ENCODE peak calls at places on chromosomes 2 and 18, in seven cellular contexts. N is HFF-Myc; G is EH; C is activated CD8-positive, alpha-beta memory T cell treated with anti-CD3 and anti-CD28 coated beads for 48 hours; Z is GOT3; B is esophagus squamous epithelium; A is DMS153. E is an unnamed sample.

GRCh38 chr2:31239842-31240198 is 5.9 kb downstream of the EHD3 start:
- DNase-seq in Z (no peak), N (peak), G (peak), B (no peak), A (no peak), C (no peak), E (no peak)

GRCh38 chr2:226308981-226309380 is 490.6 kb downstream of the IRS1 start:
- DNase-seq in N (peak), Z (no peak), B (no peak), G (peak), A (no peak), C (no peak), E (no peak)

GRCh38 chr2:55620123-55620779 is 2.8 kb upstream of the PPP4R3B start:
- DNase-seq in C (no peak), Z (no peak), A (no peak), N (no peak), G (no peak), B (no peak), E (no peak)

GRCh38 chr2:180559766-180560165 is 420.6 kb upstream of the UBE2E3 start:
- DNase-seq in Z (no peak), A (no peak), N (no peak), C (no peak), B (no peak), G (no peak), E (no peak)

GRCh38 chr18:61896767-61897166 is 4.0 kb upstream of the RNF152 start:
- DNase-seq in G (peak), B (no peak), C (no peak), Z (no peak), A (no peak), N (no peak), E (no peak)

GRCh38 chr2:171447675-171448074 is 13.6 kb downstream of the DCAF17 start:
- DNase-seq in A (no peak), C (no peak), G (peak), B (no peak), N (no peak), Z (no peak), E (no peak)

GRCh38 chr2:25418944-25419677 is 77.4 kb upstream of the DNMT3A start:
- DNase-seq in C (no peak), Z (no peak), N (no peak), G (peak), B (no peak), A (no peak), E (no peak)

GRCh38 chr18:39200153-39200552 is 1634.6 kb upstream of the CELF4 start:
- DNase-seq in A (no peak), G (no peak), N (no peak), C (no peak), Z (no peak), B (no peak), E (no peak)

GRCh38 chr2:106642679-106643078 is 155.5 kb downstream of the CD8B2 start:
- DNase-seq in Z (no peak), A (peak), N (no peak), B (no peak), C (no peak), G (no peak), E (no peak)

GRCh38 chr2:95402370-95403203 is at the start of gene FAHD2A:
- DNase-seq in Z (peak), A (peak), B (peak), G (peak), C (peak), N (peak), E (peak)

GRCh38 chr2:234033174-234033573 is 17.3 kb upstream of the SPP2 start:
- DNase-seq in N (no peak), B (no peak), Z (no peak), A (no peak), G (no peak), C (no peak), E (no peak)

GRCh38 chr2:129909648-129910418 is 69.6 kb upstream of the RAB6C start:
- DNase-seq in Z (no peak), B (no peak), A (no peak), G (no peak), N (no peak), C (no peak), E (no peak)

GRCh38 chr2:174485763-174486613 is 841 bp downstream of the GPR155 start:
- DNase-seq in C (no peak), Z (no peak), G (peak), N (no peak), B (peak), A (no peak), E (peak)

GRCh38 chr18:75544051-75544481 is 116.6 kb upstream of the SMIM21 start:
- DNase-seq in N (no peak), A (no peak), G (peak), B (no peak), C (no peak), Z (no peak), E (no peak)

GRCh38 chr2:240374085-240374907 is 61.2 kb upstream of the GPC1 start:
- DNase-seq in A (no peak), Z (peak), B (no peak), N (peak), G (peak), C (no peak), E (no peak)

GRCh38 chr2:54845514-54845913 is 122.1 kb downstream of the EML6 start:
- DNase-seq in Z (no peak), C (no peak), N (no peak), B (no peak), G (no peak), A (no peak), E (no peak)

GRCh38 chr18:34626404-34627137 is 83.5 kb upstream of the DTNA start:
- DNase-seq in B (no peak), Z (no peak), N (no peak), G (no peak), C (no peak), A (peak), E (no peak)

GRCh38 chr2:10654069-10654468 is 35.7 kb downstream of the NOL10 start:
- DNase-seq in C (peak), G (peak), Z (no peak), B (no peak), N (no peak), A (peak), E (no peak)

GRCh38 chr2:37527362-37527761 is 144.1 kb downstream of the CDC42EP3 start:
- DNase-seq in B (no peak), C (no peak), G (no peak), N (no peak), Z (no peak), A (peak), E (no peak)

GRCh38 chr2:11746376-11746806 is at the start of gene LPIN1:
- DNase-seq in G (peak), Z (peak), A (peak), C (peak), B (peak), N (no peak), E (peak)

GRCh38 chr2:182810087-182810486 is 56.4 kb downstream of the FRZB start:
- DNase-seq in N (no peak), Z (no peak), C (no peak), G (no peak), A (no peak), B (no peak), E (no peak)

GRCh38 chr2:72138921-72139381 is 8.7 kb downstream of the CYP26B1 start:
- DNase-seq in C (no peak), G (no peak), B (no peak), Z (no peak), A (no peak), N (no peak), E (peak)

GRCh38 chr2:95526360-95527341 is 42.1 kb upstream of the TRIM43B start:
- DNase-seq in C (peak), G (peak), Z (peak), N (peak), B (no peak), A (peak), E (peak)

GRCh38 chr18:58881469-58881868 is 16.8 kb downstream of the ZNF532 start:
- DNase-seq in A (no peak), G (no peak), B (no peak), C (no peak), N (no peak), Z (no peak), E (no peak)

GRCh38 chr2:206805922-206806607 is 40.7 kb downstream of the FASTKD2 start:
- DNase-seq in B (no peak), Z (no peak), A (no peak), N (peak), C (no peak), G (peak), E (no peak)

GRCh38 chr18:80129672-80130367 is 20.8 kb downstream of the ADNP2 start:
- DNase-seq in N (no peak), G (no peak), Z (no peak), B (no peak), A (no peak), C (no peak), E (no peak)

GRCh38 chr18:48832961-48833700 is 117.6 kb downstream of the SMAD7 start:
- DNase-seq in C (no peak), B (no peak), A (peak), N (peak), G (peak), Z (no peak), E (peak)